ENCODE peak calls at places on chromosomes 6 and 20, in four cellular contexts. N, Q, H and I are unnamed samples.

GRCh38 chr6:141744971-141745370 is 387.8 kb upstream of the GJE1 start:
- DNase-seq in H (no peak), Q (no peak), N (no peak), I (no peak)

GRCh38 chr6:126264265-126264664 is 75.7 kb upstream of the CENPW start:
- DNase-seq in H (no peak), N (no peak), Q (no peak), I (no peak)

GRCh38 chr6:143970827-143971226 is 37.2 kb downstream of the PLAGL1 start:
- DNase-seq in Q (no peak), N (no peak), H (no peak), I (no peak)

GRCh38 chr6:46312657-46313056 is 141.9 kb upstream of the ENPP5 start:
- DNase-seq in Q (no peak), N (no peak), H (no peak), I (no peak)

GRCh38 chr6:22082278-22082677 is 214.6 kb downstream of the PRL start:
- DNase-seq in Q (peak; percentile 77), H (no peak), N (no peak), I (no peak)

GRCh38 chr6:49849121-49849907 is 17.0 kb downstream of the CRISP1 start:
- DNase-seq in N (no peak), H (peak; percentile 57), Q (peak; percentile 12), I (no peak)

GRCh38 chr6:161133973-161134372 is 139.9 kb downstream of the AGPAT4 start:
- DNase-seq in H (no peak), N (no peak), Q (no peak), I (no peak)

GRCh38 chr6:116400376-116400775 is 29.6 kb downstream of the DSE start:
- DNase-seq in Q (no peak), H (no peak), N (no peak), I (no peak)

GRCh38 chr6:113719545-113719944 is 137.6 kb upstream of the MARCKS start:
- DNase-seq in Q (no peak), N (no peak), H (no peak), I (no peak)

GRCh38 chr6:1987640-1988039 is 257.8 kb downstream of the GMDS start:
- DNase-seq in H (peak; percentile 75), Q (peak; percentile 69), N (no peak), I (no peak)

GRCh38 chr6:33192671-33193602 is 670 bp upstream of the COL11A2 start:
- DNase-seq in H (no peak), Q (no peak), N (peak; percentile 79), I (no peak)

GRCh38 chr6:140380371-140381218 is 1006.1 kb upstream of the CITED2 start:
- DNase-seq in Q (no peak), H (no peak), N (no peak), I (no peak)

GRCh38 chr20:37245671-37246237 is 15.9 kb downstream of the GHRH start:
- DNase-seq in N (no peak), Q (no peak), H (no peak), I (no peak)

GRCh38 chr6:37851997-37852524 is 32.5 kb downstream of the ZFAND3 start:
- DNase-seq in Q (no peak), N (no peak), H (no peak), I (no peak)

GRCh38 chr6:131979515-131980337 is 28.6 kb upstream of the CCN2 start:
- DNase-seq in N (no peak), Q (no peak), H (peak; percentile 83), I (no peak)

GRCh38 chr20:38828514-38829295 is 23.2 kb downstream of the PPP1R16B start:
- DNase-seq in H (no peak), N (no peak), Q (no peak), I (no peak)

GRCh38 chr6:84448331-84448730 is 220.9 kb upstream of the CEP162 start:
- DNase-seq in Q (no peak), N (no peak), H (no peak), I (no peak)

GRCh38 chr20:38979842-38980241 is 17.7 kb downstream of the DHX35 start:
- DNase-seq in Q (no peak), N (no peak), H (no peak), I (no peak)

GRCh38 chr20:46683939-46684750 is 5.1 kb downstream of the TP53RK start:
- DNase-seq in N (no peak), H (peak; percentile 73), Q (no peak), I (no peak)

GRCh38 chr6:21500894-21501293 is 92.7 kb upstream of the SOX4 start:
- DNase-seq in Q (no peak), H (no peak), N (no peak), I (no peak)

GRCh38 chr6:135449246-135449645 is 48.3 kb downstream of the AHI1 start:
- DNase-seq in N (no peak), Q (no peak), H (no peak), I (no peak)

GRCh38 chr6:82057846-82058554 is 189.5 kb downstream of the IBTK start:
- DNase-seq in Q (peak; percentile 65), H (no peak), N (no peak), I (no peak)

GRCh38 chr6:168152306-168152963 is 73.4 kb upstream of the FRMD1 start:
- DNase-seq in Q (no peak), H (no peak), N (no peak), I (no peak)

GRCh38 chr6:25315194-25315593 is 36.0 kb downstream of the CARMIL1 start:
- DNase-seq in H (no peak), Q (no peak), N (no peak), I (no peak)

GRCh38 chr6:107396226-107396625 is 63.1 kb downstream of the PDSS2 start:
- DNase-seq in N (no peak), Q (no peak), H (no peak), I (no peak)

GRCh38 chr6:18509871-18510643 is 122.9 kb downstream of the RNF144B start:
- DNase-seq in Q (no peak), N (no peak), H (peak; percentile 13), I (no peak)

GRCh38 chr20:15654208-15654649 is 919.0 kb downstream of the KIF16B start:
- DNase-seq in Q (no peak), N (no peak), H (peak; percentile 37), I (no peak)

GRCh38 chr20:45508068-45508886 is 7.1 kb downstream of the SPINT3 start:
- DNase-seq in Q (no peak), H (no peak), N (no peak), I (no peak)

GRCh38 chr6:23775127-23775526 is 350.9 kb upstream of the NRSN1 start:
- DNase-seq in N (no peak), Q (no peak), H (no peak), I (no peak)

GRCh38 chr20:50460608-50461268 is 49.4 kb upstream of the PTPN1 start:
- DNase-seq in H (peak; percentile 71), Q (no peak), N (peak; percentile 95), I (peak; percentile 87)

GRCh38 chr6:129209355-129209754 is 326.4 kb downstream of the LAMA2 start:
- DNase-seq in N (no peak), Q (peak; percentile 85), H (no peak), I (no peak)

GRCh38 chr6:150652848-150653613 is 53.3 kb downstream of the PLEKHG1 start:
- DNase-seq in H (no peak), N (no peak), Q (no peak), I (no peak)

GRCh38 chr6:157615411-157615763 is 207.7 kb upstream of the SNX9 start:
- DNase-seq in Q (no peak), N (no peak), H (no peak), I (no peak)

GRCh38 chr6:9025796-9026195 is 590.5 kb upstream of the SLC35B3 start:
- DNase-seq in H (no peak), Q (no peak), N (no peak), I (no peak)

GRCh38 chr6:36848658-36849441 is 9.6 kb upstream of the CPNE5 start:
- DNase-seq in N (peak; percentile 82), Q (peak; percentile 88), H (no peak), I (peak; percentile 33)

GRCh38 chr20:63224272-63225081 is 8.5 kb upstream of the YTHDF1 start:
- DNase-seq in H (no peak), Q (no peak), N (no peak), I (no peak)

GRCh38 chr20:7090001-7090400 is 322.5 kb downstream of the BMP2 start:
- DNase-seq in H (no peak), Q (no peak), N (no peak), I (no peak)

GRCh38 chr20:7090753-7091310 is 323.3 kb downstream of the BMP2 start:
- DNase-seq in Q (no peak), N (no peak), H (no peak), I (no peak)

GRCh38 chr20:7091655-7092054 is 324.2 kb downstream of the BMP2 start:
- DNase-seq in H (no peak), N (no peak), Q (no peak), I (no peak)

DNA sequence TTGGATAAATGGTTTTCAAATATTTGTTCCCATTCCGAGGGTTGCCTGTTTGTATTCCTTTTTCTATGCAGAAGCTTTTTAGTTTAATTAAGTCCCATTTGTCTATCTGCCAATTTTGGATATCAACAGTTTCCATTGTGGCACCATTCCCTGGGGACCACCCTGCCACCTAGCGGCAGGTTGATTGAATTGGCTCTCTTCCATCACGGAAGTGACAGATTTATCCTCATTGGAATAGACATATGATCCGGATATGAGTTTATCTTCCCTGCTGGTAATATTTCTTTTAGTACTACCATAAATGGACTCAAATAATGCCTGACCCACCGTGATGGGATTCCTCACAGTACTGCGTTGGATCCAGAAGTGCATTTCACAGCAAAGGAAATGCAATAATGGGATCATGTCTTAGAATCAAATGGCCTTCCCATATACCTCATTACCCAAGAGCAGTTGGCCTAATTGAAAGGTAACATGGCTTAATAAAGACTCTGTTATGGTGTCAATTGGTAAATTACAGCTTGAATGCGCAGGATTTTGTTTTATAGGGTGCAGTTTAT is 327.0 kb downstream of the BMP2 start:
- DNase-seq in N (no peak), H (no peak), Q (peak; percentile 16), I (no peak)
- TF ChIP-seq CTCF in N (peak; percentile 61), H (peak; percentile 50), Q (peak; percentile 82), I (peak; percentile 79)

DNA sequence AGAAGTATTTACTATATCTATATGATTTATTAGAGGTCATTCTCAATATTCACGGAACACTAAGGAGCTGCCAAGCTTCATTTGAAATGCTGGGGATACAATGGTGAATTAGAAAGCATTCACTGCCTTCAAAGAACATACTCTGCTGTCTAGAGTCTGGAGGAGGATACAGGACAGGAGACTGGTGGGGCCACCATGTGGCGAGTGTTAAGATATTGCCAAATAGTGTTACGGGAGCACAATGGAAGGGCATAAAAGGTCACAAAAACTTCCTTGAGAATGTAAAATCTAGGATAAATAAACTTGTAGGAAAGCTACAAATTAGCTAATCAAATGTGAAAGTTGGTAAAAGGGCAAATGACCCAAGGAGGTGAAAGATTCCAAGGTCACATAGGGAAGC is 271.7 kb downstream of the RFPL4B start:
- DNase-seq in N (no peak), Q (no peak), H (no peak), I (no peak)
- TF ChIP-seq CTCF in N (no peak), Q (peak; percentile 29), H (no peak), I (peak; percentile 15)

GRCh38 chr6:111844921-111845320 is 28.3 kb downstream of the FYN start:
- DNase-seq in Q (no peak), N (no peak), H (no peak), I (no peak)
- TF ChIP-seq CTCF in Q (peak; percentile 15), N (no peak), H (peak; percentile 26), I (no peak)

DNA sequence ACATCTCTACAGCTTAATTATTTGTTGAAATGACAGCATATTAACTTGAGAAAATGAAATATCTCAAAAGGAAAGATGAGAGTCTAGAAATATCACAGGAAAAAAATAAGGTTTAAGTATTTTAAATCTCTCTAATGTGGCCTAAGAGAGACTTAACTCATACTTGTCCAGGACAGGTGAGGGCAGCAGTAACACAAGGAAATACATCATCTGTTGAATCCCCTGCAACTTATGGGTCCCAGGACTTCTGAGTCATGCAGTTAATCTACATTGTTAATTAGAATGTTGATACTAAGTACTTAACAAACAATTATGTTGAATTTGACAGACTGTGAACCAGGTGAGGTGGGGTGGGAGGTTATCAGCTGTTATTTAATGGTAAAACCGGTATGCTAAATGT is 87.8 kb downstream of the CEP57L1 start:
- DNase-seq in H (no peak), Q (no peak), N (no peak), I (no peak)
- TF ChIP-seq CTCF in H (no peak), Q (no peak), N (no peak), I (no peak)

GRCh38 chr20:43507150-43508080 is at the start of gene L3MBTL1:
- DNase-seq in N (peak; percentile 90), Q (no peak), H (no peak), I (peak; percentile 72)
- TF ChIP-seq CTCF in N (no peak), Q (no peak), H (no peak), I (peak; percentile 21)